ENCODE peak calls at places on chromosomes 3 and 15, in five cellular contexts. P is esophagus muscularis mucosa, E is ovary, R is gastrocnemius medialis, M is spleen. C is an unnamed sample.

GRCh38 chr15:100802421-100803157 is 77.0 kb upstream of the ALDH1A3 start:
- DNase-seq in P (peak), E (no peak), R (no peak), M (no peak), C (no peak)

GRCh38 chr3:11764931-11765363 is 81.7 kb downstream of the TAMM41 start:
- DNase-seq in P (no peak), E (no peak), R (no peak), M (no peak), C (no peak)

GRCh38 chr3:46899151-46900006 is 21.9 kb downstream of the PTH1R start:
- DNase-seq in P (no peak), E (peak), R (no peak), M (peak), C (no peak)

GRCh38 chr3:64575211-64575844 is 112.5 kb downstream of the ADAMTS9 start:
- DNase-seq in P (no peak), E (no peak), R (no peak), M (no peak), C (no peak)

GRCh38 chr15:101120473-101120872 is 131.4 kb downstream of the CHSY1 start:
- DNase-seq in P (no peak), E (peak), R (no peak), M (peak), C (no peak)

GRCh38 chr3:30508319-30508718 is 98.1 kb upstream of the TGFBR2 start:
- DNase-seq in P (no peak), E (no peak), R (no peak), M (no peak), C (no peak)

GRCh38 chr3:19970289-19970688 is 23.4 kb downstream of the RAB5A start:
- DNase-seq in P (no peak), E (no peak), R (no peak), M (no peak), C (no peak)

GRCh38 chr15:67107014-67107812 is 41.8 kb downstream of the SMAD3 start:
- DNase-seq in P (no peak), E (peak), R (peak), M (peak), C (no peak)

GRCh38 chr15:55660153-55660552 is 72.0 kb upstream of the PYGO1 start:
- DNase-seq in P (no peak), E (no peak), R (no peak), M (no peak), C (no peak)

GRCh38 chr15:58203537-58203936 is 65.4 kb downstream of the AQP9 start:
- DNase-seq in P (no peak), E (no peak), R (no peak), M (no peak), C (no peak)

GRCh38 chr3:14256046-14256445 is 77.4 kb downstream of the LSM3 start:
- DNase-seq in P (no peak), E (no peak), R (no peak), M (no peak), C (no peak)

GRCh38 chr3:53823026-53823955 is 22.9 kb downstream of the CHDH start:
- DNase-seq in P (no peak), E (peak), R (no peak), M (peak), C (peak)

GRCh38 chr3:58357402-58357801 is 24.7 kb downstream of the PXK start:
- DNase-seq in P (no peak), E (no peak), R (no peak), M (no peak), C (no peak)

GRCh38 chr3:59246719-59247401 is 197.0 kb upstream of the CFAP20DC start:
- DNase-seq in P (no peak), E (no peak), R (no peak), M (no peak), C (no peak)

GRCh38 chr15:36936652-36937051 is 163.7 kb downstream of the MEIS2 start:
- DNase-seq in P (no peak), E (no peak), R (no peak), M (no peak), C (no peak)

DNA sequence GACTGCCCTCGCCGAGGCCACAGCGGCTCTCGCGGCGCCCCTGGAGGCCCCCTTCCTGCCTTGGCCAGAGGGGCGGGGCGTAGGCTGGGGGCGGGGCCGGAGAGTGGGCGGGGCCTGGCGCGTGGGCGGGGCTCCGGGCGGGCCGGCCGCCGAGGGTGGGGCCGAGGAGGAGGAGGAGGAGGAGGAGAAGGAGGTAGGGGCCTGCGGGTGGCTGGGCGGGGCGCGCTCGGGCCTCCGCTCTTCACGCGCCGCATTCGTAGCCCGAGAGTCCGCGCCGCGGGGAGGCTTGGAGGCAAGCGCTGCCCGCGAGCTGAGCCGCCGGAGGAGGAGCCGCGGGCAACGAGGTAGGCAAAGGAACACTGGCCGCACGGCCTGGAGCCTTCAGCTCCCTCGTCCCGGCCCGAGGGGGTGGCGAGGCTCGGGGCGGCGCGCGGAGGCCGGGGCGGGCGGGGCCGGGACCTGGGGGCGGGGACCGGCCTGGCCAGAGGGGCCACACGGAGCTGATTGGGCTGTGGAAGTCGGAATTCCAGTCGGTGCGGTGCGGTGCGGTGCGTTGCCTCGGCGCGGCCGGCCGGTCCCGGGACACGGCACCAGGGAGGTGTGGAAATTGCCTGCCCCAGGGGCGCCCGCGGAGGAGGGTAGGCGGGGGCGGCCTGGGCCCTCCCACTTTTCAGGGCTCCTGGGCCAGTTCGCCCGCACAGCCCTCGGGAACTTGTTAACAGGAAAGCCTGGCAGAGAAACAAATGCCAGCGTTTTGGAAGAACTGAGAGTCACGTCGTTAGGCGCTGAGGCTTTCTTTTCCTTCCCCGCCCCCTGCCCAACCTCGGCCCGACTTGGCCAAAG is at the start of gene PPP2R3A:
- DNase-seq in P (peak), E (peak), R (peak), M (peak), C (peak)
- TF ChIP-seq POLR2A in P (peak), E (no peak), R (peak), M (no peak), C (no peak)

GRCh38 chr15:41894791-41895463 is 1.1 kb upstream of the SPTBN5 start:
- DNase-seq in P (no peak), E (peak), R (peak), M (peak), C (peak)
- TF ChIP-seq CTCF in P (no peak), E (no peak), R (no peak), M (no peak), C (no peak)

GRCh38 chr3:195270350-195271115 is 426 bp downstream of the XXYLT1 start:
- DNase-seq in P (peak), E (peak), R (no peak), M (peak), C (peak)
- TF ChIP-seq POLR2A in P (no peak), E (peak), R (no peak), M (no peak), C (no peak)

DNA sequence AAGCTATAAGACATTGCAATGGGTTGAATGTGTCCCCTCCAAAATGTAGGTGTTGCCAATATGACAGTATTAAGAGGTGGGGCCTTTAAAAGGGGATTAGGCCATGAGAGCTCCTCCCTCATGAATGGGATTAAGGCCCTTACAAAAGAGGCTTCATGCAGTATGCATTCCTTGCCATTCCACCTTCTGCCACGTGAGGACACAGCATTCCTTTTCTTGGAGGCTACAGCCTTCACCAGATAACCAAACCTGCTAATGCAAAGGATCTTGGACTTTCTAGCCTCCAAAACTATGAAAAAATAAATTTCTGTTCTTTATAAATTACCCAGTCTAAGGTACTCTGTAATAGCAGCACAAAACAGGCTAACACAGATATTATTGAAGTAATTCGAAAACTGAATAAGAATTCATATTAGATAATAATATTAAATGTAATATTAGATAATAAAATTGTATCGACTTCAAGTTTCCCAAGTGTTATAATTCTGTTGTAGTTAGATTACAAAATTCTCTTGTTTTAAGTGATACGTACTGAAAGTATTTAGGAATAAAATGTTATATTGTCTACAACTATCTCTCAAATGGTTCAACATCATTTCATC is 29.4 kb upstream of the ATP8B4 start:
- DNase-seq in P (no peak), E (no peak), R (no peak), M (no peak), C (no peak)
- TF ChIP-seq CTCF in P (no peak), E (no peak), R (no peak), M (no peak), C (no peak)

DNA sequence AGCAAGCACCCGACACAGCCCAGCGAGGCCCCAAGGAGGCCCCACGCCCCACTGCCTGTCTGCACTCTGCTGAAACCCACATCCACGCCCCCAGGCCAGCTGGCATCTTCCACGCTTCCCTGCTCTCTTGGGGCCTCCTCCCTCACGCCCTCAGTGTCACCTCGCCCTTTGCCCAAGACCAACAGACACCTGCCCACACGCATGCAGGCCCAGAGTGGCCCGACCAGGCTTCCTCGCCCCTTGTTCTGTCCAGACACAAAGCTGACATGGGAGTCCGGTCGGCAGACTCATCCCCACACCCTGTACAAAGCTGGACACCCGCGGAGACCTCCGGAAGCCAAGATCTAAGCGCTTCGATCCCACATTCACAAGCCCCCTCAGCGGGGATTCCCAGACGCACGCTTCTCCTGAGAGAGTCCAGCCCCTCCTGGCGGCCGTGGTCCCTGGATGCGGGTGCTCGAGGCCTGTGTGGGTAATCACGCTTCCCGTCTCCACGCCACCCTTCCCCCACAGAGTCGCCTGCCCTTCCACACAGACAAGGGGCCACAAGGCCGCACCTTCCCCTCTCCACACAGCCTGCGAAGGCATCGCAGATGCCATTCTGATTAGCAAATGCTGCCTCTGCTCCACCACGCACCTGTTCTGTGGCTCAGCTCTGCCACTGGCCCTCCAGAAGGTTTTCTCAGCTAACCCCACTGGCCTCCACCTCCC is 176.6 kb downstream of the XXYLT1 start:
- DNase-seq in P (no peak), E (no peak), R (no peak), M (peak), C (no peak)
- TF ChIP-seq POLR2A in P (no peak), E (no peak), R (no peak), M (no peak), C (no peak)

GRCh38 chr15:65785151-65785550 is 6.9 kb downstream of the DENND4A start:
- DNase-seq in P (no peak), E (no peak), R (no peak), M (no peak), C (no peak)

GRCh38 chr15:65778269-65778668 is 13.8 kb downstream of the DENND4A start:
- DNase-seq in P (no peak), E (no peak), R (no peak), M (no peak), C (no peak)

GRCh38 chr15:65777053-65777452 is 15.0 kb downstream of the DENND4A start:
- DNase-seq in P (no peak), E (no peak), R (no peak), M (no peak), C (no peak)

GRCh38 chr15:65783872-65784271 is 8.2 kb downstream of the DENND4A start:
- DNase-seq in P (no peak), E (no peak), R (no peak), M (no peak), C (no peak)

GRCh38 chr15:65782096-65782495 is 10.0 kb downstream of the DENND4A start:
- DNase-seq in P (no peak), E (no peak), R (no peak), M (no peak), C (no peak)
- TF ChIP-seq CTCF in P (no peak), E (no peak), R (no peak), M (no peak), C (no peak)

GRCh38 chr3:160427832-160428424 is 21.7 kb downstream of the TRIM59 start:
- DNase-seq in P (no peak), E (no peak), R (no peak), M (no peak), C (no peak)
- TF ChIP-seq POLR2A in P (no peak), E (no peak), R (no peak), M (no peak), C (no peak)

C was measured in lower leg skin.